ENCODE peak calls at places on chromosomes 1 and 21, in ten cellular contexts. B is AG04450, D is A673, Z is OCI-LY7, N is cardiac fibroblast, U is thoracic aorta, F is neural crest cell, J is lower lobe of right lung, S is left ventricle myocardium inferior, Q is nephron progenitor cell. I is an unnamed sample.

GRCh38 chr1:2304282-2304681 is 76.2 kb downstream of the SKI start:
- DNase-seq in Z (no peak), S (no peak), D (no peak), F (no peak), N (no peak), B (no peak), U (no peak), J (no peak), Q (no peak), I (no peak)

GRCh38 chr1:116375165-116375883 is 2.3 kb downstream of the ATP1A1 start:
- DNase-seq in Z (peak), N (peak), F (no peak), S (no peak), J (no peak), D (peak), B (no peak), Q (no peak), U (no peak), I (no peak)

GRCh38 chr1:182351790-182352364 is 39.7 kb downstream of the GLUL start:
- DNase-seq in B (no peak), N (no peak), D (no peak), U (no peak), S (no peak), J (no peak), Q (no peak), Z (no peak), F (no peak), I (no peak)

GRCh38 chr1:21293537-21294265 is 3.4 kb upstream of the ECE1 start:
- DNase-seq in U (no peak), Z (peak), F (no peak), B (no peak), J (no peak), Q (no peak), N (no peak), D (no peak), S (no peak), I (no peak)

GRCh38 chr1:239511865-239512264 is 125.5 kb downstream of the CHRM3 start:
- DNase-seq in F (no peak), B (no peak), J (no peak), Q (no peak), N (no peak), S (no peak), Z (no peak), D (no peak), U (no peak), I (no peak)

GRCh38 chr1:191343816-191344215 is 814.4 kb upstream of the RGS18 start:
- DNase-seq in F (no peak), Z (no peak), Q (no peak), N (peak), B (peak), D (no peak), U (no peak), J (no peak), S (no peak), I (no peak)

GRCh38 chr1:165481820-165482532 is 37.0 kb upstream of the RXRG start:
- DNase-seq in J (no peak), Q (no peak), F (no peak), D (peak), S (peak), N (peak), U (peak), B (peak), Z (no peak), I (no peak)

GRCh38 chr1:64514197-64514765 is 44.4 kb downstream of the CACHD1 start:
- DNase-seq in U (no peak), N (peak), Q (no peak), B (peak), Z (no peak), J (no peak), F (no peak), S (no peak), D (no peak), I (no peak)

GRCh38 chr1:207336559-207337467 is 15.3 kb downstream of the CD55 start:
- DNase-seq in J (no peak), F (no peak), U (no peak), B (peak), Q (no peak), Z (peak), N (no peak), D (no peak), S (no peak), I (no peak)

GRCh38 chr1:2346691-2347408 is 44.5 kb downstream of the MORN1 start:
- DNase-seq in J (peak), D (no peak), F (no peak), B (no peak), Z (no peak), Q (no peak), S (peak), N (no peak), U (no peak), I (no peak)

GRCh38 chr1:57736940-57737339 is 313.1 kb upstream of the DAB1 start:
- DNase-seq in J (no peak), Q (no peak), B (no peak), N (no peak), D (no peak), U (no peak), Z (no peak), F (no peak), S (no peak), I (no peak)

GRCh38 chr1:156485984-156486383 is 14.6 kb downstream of the MEF2D start:
- DNase-seq in U (no peak), B (no peak), Z (no peak), F (no peak), J (no peak), D (no peak), Q (no peak), N (no peak), S (no peak), I (no peak)

GRCh38 chr1:167121375-167122120 is 27.7 kb downstream of the STYXL2 start:
- DNase-seq in F (peak), S (no peak), J (peak), N (peak), D (peak), B (no peak), Q (peak), Z (no peak), U (no peak), I (peak)

GRCh38 chr1:10726355-10726754 is 70.1 kb downstream of the CASZ1 start:
- DNase-seq in J (peak), D (no peak), N (no peak), B (no peak), Q (no peak), U (peak), Z (no peak), S (peak), F (no peak), I (no peak)

GRCh38 chr1:195195423-195196057 is 1412.7 kb downstream of the KCNT2 start:
- DNase-seq in U (no peak), D (no peak), N (no peak), Q (no peak), F (no peak), S (no peak), J (no peak), B (no peak), Z (peak), I (no peak)

GRCh38 chr1:58434181-58434580 is 112.3 kb downstream of the OMA1 start:
- DNase-seq in Q (no peak), B (no peak), D (no peak), S (no peak), J (no peak), F (no peak), Z (no peak), N (no peak), U (no peak), I (no peak)

GRCh38 chr1:231194843-231195516 is 33.1 kb downstream of the TRIM67 start:
- DNase-seq in Z (no peak), B (no peak), D (no peak), N (no peak), Q (no peak), S (no peak), F (no peak), J (no peak), U (no peak), I (no peak)

GRCh38 chr1:41019353-41019745 is 2.2 kb downstream of the SLFNL1 start:
- DNase-seq in Z (no peak), B (no peak), U (no peak), J (no peak), N (no peak), Q (no peak), F (no peak), D (no peak), S (no peak), I (no peak)

GRCh38 chr1:75423616-75424015 is 187.3 kb downstream of the SLC44A5 start:
- DNase-seq in J (no peak), U (no peak), B (no peak), F (no peak), N (no peak), Z (no peak), S (no peak), Q (no peak), D (peak), I (no peak)

GRCh38 chr21:25031750-25032149 is 575.5 kb downstream of the MRPL39 start:
- DNase-seq in D (no peak), U (no peak), J (no peak), Z (no peak), Q (no peak), B (no peak), N (no peak), F (no peak), S (no peak), I (no peak)

GRCh38 chr1:167554028-167554779 is 642 bp upstream of the CREG1 start:
- DNase-seq in S (no peak), U (no peak), D (no peak), J (no peak), Z (no peak), B (no peak), N (no peak), Q (peak), F (no peak), I (no peak)

GRCh38 chr1:114821978-114822377 is 32.7 kb upstream of the SYCP1 start:
- DNase-seq in F (no peak), Q (no peak), N (no peak), S (no peak), J (no peak), B (no peak), U (no peak), D (no peak), Z (no peak), I (no peak)

GRCh38 chr21:36859744-36860501 is 106.5 kb downstream of the HLCS start:
- DNase-seq in F (no peak), D (peak), B (no peak), Q (peak), J (peak), N (peak), U (no peak), S (peak), Z (peak), I (no peak)

GRCh38 chr1:233114860-233115259 is 164.4 kb downstream of the NTPCR start:
- DNase-seq in N (no peak), D (no peak), F (no peak), U (no peak), J (no peak), Z (no peak), S (no peak), Q (no peak), B (no peak), I (no peak)

GRCh38 chr1:2631136-2632050 is 1.4 kb downstream of the MMEL1 start:
- DNase-seq in N (no peak), F (no peak), S (no peak), Q (no peak), U (no peak), Z (no peak), D (no peak), B (no peak), J (no peak), I (no peak)

GRCh38 chr1:151993084-151993733 is 450 bp downstream of the S100A10 start:
- DNase-seq in S (peak), J (peak), D (no peak), Z (peak), Q (peak), B (no peak), N (peak), U (no peak), F (no peak), I (no peak)

GRCh38 chr1:210373878-210374599 is 45.3 kb downstream of the HHAT start:
- DNase-seq in F (peak), B (peak), Q (peak), D (peak), Z (peak), J (peak), U (no peak), S (no peak), N (peak), I (peak)

GRCh38 chr1:236063919-236064673 is 794 bp downstream of the NID1 start:
- DNase-seq in N (peak), S (peak), J (peak), D (no peak), U (peak), Q (peak), Z (no peak), F (peak), B (no peak), I (peak)

GRCh38 chr1:41810446-41810845 is 108.3 kb downstream of the HIVEP3 start:
- DNase-seq in Q (peak), J (no peak), U (no peak), S (no peak), F (peak), N (peak), Z (peak), B (peak), D (peak), I (peak)

GRCh38 chr1:54284781-54285563 is 85.0 kb downstream of the MRPL37 start:
- DNase-seq in B (no peak), N (no peak), Z (no peak), J (no peak), S (no peak), F (no peak), U (no peak), D (no peak), Q (no peak), I (no peak)

GRCh38 chr1:225612265-225612664 is 40.7 kb downstream of the ENAH start:
- DNase-seq in U (no peak), D (no peak), F (no peak), J (no peak), N (peak), Q (no peak), Z (no peak), B (no peak), S (no peak), I (no peak)

GRCh38 chr1:104787866-104788510 is 1038.3 kb downstream of the AMY1C start:
- DNase-seq in S (no peak), J (no peak), Z (no peak), Q (no peak), N (no peak), D (no peak), F (no peak), U (no peak), B (no peak), I (no peak)

GRCh38 chr1:74180490-74180889 is 17.5 kb downstream of the LRRIQ3 start:
- DNase-seq in Z (no peak), D (no peak), J (no peak), N (peak), F (no peak), S (no peak), Q (no peak), U (no peak), B (no peak), I (no peak)

GRCh38 chr1:41769068-41769467 is 149.7 kb downstream of the HIVEP3 start:
- DNase-seq in N (no peak), B (no peak), F (no peak), J (no peak), U (no peak), Q (no peak), D (no peak), Z (no peak), S (no peak), I (no peak)

GRCh38 chr1:209880051-209880450 is 52.3 kb downstream of the UTP25 start:
- DNase-seq in Z (no peak), Q (no peak), F (no peak), U (no peak), J (no peak), D (no peak), N (no peak), S (no peak), B (no peak), I (no peak)

GRCh38 chr1:62356257-62356835 is 37.1 kb upstream of the KANK4 start:
- DNase-seq in B (peak), Q (no peak), S (no peak), J (no peak), Z (no peak), D (peak), F (no peak), U (no peak), N (peak), I (no peak)

GRCh38 chr1:45643341-45643740 is 19.5 kb upstream of the CCDC17 start:
- DNase-seq in N (no peak), J (no peak), Z (no peak), S (no peak), Q (no peak), F (no peak), B (no peak), U (no peak), D (no peak), I (no peak)

GRCh38 chr1:45647248-45648021 is 23.6 kb upstream of the CCDC17 start:
- DNase-seq in Z (no peak), B (no peak), N (peak), U (no peak), J (no peak), Q (no peak), S (no peak), D (peak), F (no peak), I (no peak)

GRCh38 chr1:45640293-45640692 is 16.4 kb upstream of the CCDC17 start:
- DNase-seq in N (no peak), J (no peak), Q (no peak), F (no peak), B (no peak), D (no peak), U (no peak), S (no peak), Z (no peak), I (no peak)

GRCh38 chr1:45644661-45645060 is 20.8 kb upstream of the CCDC17 start:
- DNase-seq in Q (no peak), N (no peak), J (no peak), B (no peak), Z (peak), U (no peak), S (no peak), D (no peak), F (no peak), I (no peak)

DNA sequence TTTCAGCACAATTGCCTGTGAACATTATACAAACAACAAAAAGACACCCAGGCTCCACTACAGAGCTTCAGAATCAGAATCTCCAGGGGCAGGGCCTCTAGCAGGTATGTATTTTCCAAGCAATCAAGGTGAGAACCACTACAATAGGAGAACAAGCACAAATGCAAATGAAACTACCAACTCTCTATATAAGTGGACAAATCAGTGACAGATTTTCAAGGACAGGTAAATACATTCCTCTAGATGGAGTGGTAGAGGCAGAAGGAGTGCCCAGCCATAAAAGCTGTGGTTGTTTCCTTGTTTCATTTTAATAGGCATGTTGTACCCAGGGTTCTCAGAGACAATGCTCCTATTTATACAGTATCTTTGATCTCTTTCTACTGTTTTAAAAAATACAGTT is 20.1 kb upstream of the CCDC17 start:
- DNase-seq in S (no peak), N (no peak), B (no peak), F (no peak), J (no peak), Z (peak), D (no peak), U (no peak), Q (no peak), I (no peak)
- TF ChIP-seq CTCF in S (peak), N (peak), B (no peak), F (no peak), J (no peak), Z (peak), D (no peak), U (no peak), Q (no peak), I (peak)

DNA sequence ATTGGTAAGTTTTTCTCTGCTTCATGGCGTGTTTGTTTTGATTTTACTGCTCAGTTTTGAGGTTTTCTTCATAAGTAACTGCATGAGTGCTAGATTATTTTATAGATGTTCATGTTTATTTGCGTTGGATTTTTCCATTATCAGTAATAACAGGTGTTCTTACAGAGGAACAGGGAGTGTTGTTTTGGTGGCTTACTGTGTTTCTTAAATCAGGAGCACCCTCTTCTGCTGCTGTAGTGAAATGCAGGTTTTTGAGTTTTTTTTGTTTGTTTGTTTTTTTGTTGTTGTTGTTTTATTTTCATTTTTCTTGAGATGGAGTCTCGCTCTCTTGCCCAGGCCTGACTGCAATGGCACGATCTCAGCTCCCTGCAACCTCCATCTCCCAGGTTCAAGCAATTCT is 32.6 kb downstream of the CTBS start:
- DNase-seq in F (no peak), Q (no peak), J (no peak), D (no peak), S (no peak), Z (peak), B (no peak), N (no peak), U (no peak), I (no peak)
- TF ChIP-seq CTCF in F (no peak), Q (no peak), J (no peak), D (peak), S (peak), Z (peak), B (no peak), N (peak), U (no peak), I (peak)

GRCh38 chr1:47449702-47450552 is 12.1 kb downstream of the FOXD2 start:
- DNase-seq in J (peak), N (peak), Q (peak), U (no peak), Z (no peak), S (peak), D (no peak), F (no peak), B (no peak), I (peak)
- TF ChIP-seq CTCF in J (peak), N (peak), Q (peak), U (no peak), Z (peak), S (peak), D (peak), F (peak), B (peak), I (peak)

GRCh38 chr1:184954232-184954995 is 19.9 kb downstream of the NIBAN1 start:
- DNase-seq in F (no peak), B (no peak), Z (no peak), J (no peak), S (no peak), Q (no peak), N (peak), D (no peak), U (no peak), I (no peak)

GRCh38 chr1:184959626-184960025 is 14.7 kb downstream of the NIBAN1 start:
- DNase-seq in S (no peak), F (no peak), U (no peak), J (no peak), B (no peak), N (no peak), Z (no peak), D (no peak), Q (no peak), I (no peak)

GRCh38 chr1:184950209-184950608 is 24.1 kb downstream of the NIBAN1 start:
- DNase-seq in B (no peak), F (no peak), Z (no peak), U (no peak), N (no peak), J (no peak), S (no peak), Q (no peak), D (no peak), I (no peak)

GRCh38 chr1:184958554-184959353 is 15.6 kb downstream of the NIBAN1 start:
- DNase-seq in F (no peak), D (peak), U (no peak), J (no peak), Q (no peak), B (no peak), S (peak), Z (no peak), N (peak), I (no peak)

DNA sequence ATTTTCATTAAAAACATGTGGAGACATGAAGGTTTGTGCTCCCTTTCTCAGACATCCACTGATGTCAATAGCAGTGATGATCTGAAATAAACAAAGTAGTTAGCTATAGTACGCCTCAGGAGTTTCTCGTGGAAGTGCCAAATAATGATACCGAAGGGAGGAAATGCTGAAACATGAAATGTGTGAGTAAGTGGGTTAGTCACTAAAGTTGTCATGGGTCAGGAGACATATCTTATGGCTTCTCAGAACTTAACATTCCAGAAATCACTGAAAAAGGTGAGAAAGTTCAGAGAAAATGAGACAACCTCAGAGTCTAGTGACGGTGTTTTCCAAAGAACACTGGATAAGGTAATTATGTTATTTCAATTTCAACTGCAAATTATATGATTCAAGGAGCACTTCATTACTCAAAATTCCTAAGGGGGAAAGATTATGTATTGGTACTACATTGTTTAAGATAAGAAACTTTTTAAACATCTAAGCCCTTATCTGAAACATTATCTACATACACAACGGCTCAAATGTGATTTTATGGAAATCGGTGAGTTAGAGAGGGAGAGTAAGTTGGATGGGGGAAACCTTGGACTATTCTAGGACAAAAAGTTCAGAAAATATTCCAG is 20.6 kb downstream of the NIBAN1 start:
- DNase-seq in Z (no peak), J (no peak), D (no peak), N (peak), B (no peak), U (no peak), Q (no peak), S (no peak), F (no peak), I (no peak)
- TF ChIP-seq CTCF in Z (no peak), J (no peak), D (no peak), N (no peak), B (no peak), U (no peak), Q (no peak), S (no peak), F (no peak), I (no peak)

GRCh38 chr1:161770250-161770649 is 4.1 kb downstream of the ATF6 start:
- DNase-seq in N (no peak), F (no peak), J (no peak), Q (no peak), S (no peak), B (no peak), D (no peak), Z (no peak), U (no peak), I (no peak)
- TF ChIP-seq CTCF in N (no peak), F (no peak), J (no peak), Q (no peak), S (no peak), B (no peak), D (no peak), Z (no peak), U (no peak), I (no peak)

I was measured in progenitor cell of endocrine pancreas.